ENCODE peak calls at places on chromosomes 3 and 15, in five cellular contexts. K is IMR-90, S is GM12878, Y is SK-N-SH, V is K562. O is an unnamed sample.

GRCh38 chr3:73624363-73625123 is at the start of gene PDZRN3:
- DNase-seq in S (no peak), Y (peak; percentile 82), K (peak; percentile 82), V (no peak), O (no peak)

GRCh38 chr3:105414841-105415240 is 48.1 kb downstream of the ALCAM start:
- DNase-seq in V (no peak), Y (no peak), S (no peak), K (peak; percentile 82), O (no peak)

GRCh38 chr3:120855665-120856437 is 52.2 kb upstream of the STXBP5L start:
- DNase-seq in Y (no peak), K (peak; percentile 74), S (no peak), V (no peak), O (no peak)

GRCh38 chr3:113912551-113913246 is 35.1 kb upstream of the ZDHHC23 start:
- DNase-seq in V (peak; percentile 17), Y (peak; percentile 40), K (peak; percentile 77), S (peak; percentile 35), O (peak; percentile 78)

GRCh38 chr15:75694241-75695182 is 18.1 kb downstream of the CSPG4 start:
- DNase-seq in Y (peak; percentile 86), V (peak; percentile 91), S (no peak), K (peak; percentile 99), O (peak; percentile 71)

GRCh38 chr15:99169769-99170311 is 65.0 kb downstream of the SYNM start:
- DNase-seq in Y (no peak), V (no peak), S (no peak), K (peak; percentile 89), O (no peak)

GRCh38 chr3:140436421-140436820 is 241.4 kb upstream of the TRIM42 start:
- DNase-seq in S (no peak), V (no peak), Y (no peak), K (no peak), O (no peak)

GRCh38 chr15:41794081-41794480 is 19.8 kb downstream of the MAPKBP1 start:
- DNase-seq in Y (no peak), V (no peak), K (peak; percentile 52), S (no peak), O (no peak)

GRCh38 chr3:62007036-62007435 is 366.3 kb downstream of the FEZF2 start:
- DNase-seq in V (no peak), Y (no peak), K (peak; percentile 5), S (no peak), O (no peak)

GRCh38 chr3:159839561-159840379 is 148.9 kb upstream of the IL12A start:
- DNase-seq in Y (peak; percentile 81), K (no peak), S (no peak), V (no peak), O (no peak)

GRCh38 chr3:40477671-40478070 is 749 bp downstream of the ZNF619 start:
- DNase-seq in Y (peak; percentile 34), K (no peak), S (no peak), V (peak; percentile 21), O (no peak)

GRCh38 chr3:88987786-88988185 is 119.6 kb upstream of the EPHA3 start:
- DNase-seq in V (no peak), Y (no peak), S (no peak), K (no peak), O (no peak)

GRCh38 chr3:88984832-88985231 is 122.6 kb upstream of the EPHA3 start:
- DNase-seq in V (no peak), K (no peak), Y (no peak), S (no peak), O (no peak)

GRCh38 chr3:88985491-88985890 is 121.9 kb upstream of the EPHA3 start:
- DNase-seq in S (no peak), K (peak; percentile 21), Y (no peak), V (no peak), O (no peak)

GRCh38 chr3:88988906-88989305 is 118.5 kb upstream of the EPHA3 start:
- DNase-seq in Y (no peak), S (no peak), K (no peak), V (no peak), O (no peak)

GRCh38 chr3:88986834-88987233 is 120.6 kb upstream of the EPHA3 start:
- DNase-seq in K (peak; percentile 65), Y (no peak), V (no peak), S (no peak), O (no peak)
- TF ChIP-seq RCOR1 in K (no peak), Y (no peak), V (no peak), S (no peak), O (no peak)

GRCh38 chr3:56365905-56366640 is 102.2 kb downstream of the ERC2 start:
- DNase-seq in Y (no peak), S (no peak), K (no peak), V (no peak), O (no peak)
- TF ChIP-seq USF2 in Y (no peak), S (no peak), K (no peak), V (no peak), O (no peak)

DNA sequence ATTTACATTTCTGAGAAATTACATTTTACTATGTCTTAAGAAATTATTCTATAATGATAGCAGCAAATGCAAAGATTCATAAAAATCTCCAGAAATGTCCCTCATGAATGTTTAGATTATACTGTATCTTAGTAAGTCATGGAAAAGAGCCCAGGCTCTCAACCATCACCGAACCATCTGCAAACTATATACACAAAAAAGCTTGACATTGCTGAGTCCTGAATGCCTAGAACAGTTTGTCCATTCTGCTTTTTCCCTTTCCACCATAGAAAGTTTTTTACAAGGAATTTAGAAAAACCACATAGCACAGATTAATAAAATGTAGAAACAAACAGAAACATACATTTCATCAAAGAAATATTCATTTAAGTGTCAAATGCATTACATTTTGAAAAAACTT is 83.6 kb downstream of the MYO9A start:
- DNase-seq in K (peak; percentile 73), S (no peak), Y (no peak), V (no peak), O (no peak)
- TF ChIP-seq RCOR1 in K (no peak), S (no peak), Y (no peak), V (no peak), O (no peak)

DNA sequence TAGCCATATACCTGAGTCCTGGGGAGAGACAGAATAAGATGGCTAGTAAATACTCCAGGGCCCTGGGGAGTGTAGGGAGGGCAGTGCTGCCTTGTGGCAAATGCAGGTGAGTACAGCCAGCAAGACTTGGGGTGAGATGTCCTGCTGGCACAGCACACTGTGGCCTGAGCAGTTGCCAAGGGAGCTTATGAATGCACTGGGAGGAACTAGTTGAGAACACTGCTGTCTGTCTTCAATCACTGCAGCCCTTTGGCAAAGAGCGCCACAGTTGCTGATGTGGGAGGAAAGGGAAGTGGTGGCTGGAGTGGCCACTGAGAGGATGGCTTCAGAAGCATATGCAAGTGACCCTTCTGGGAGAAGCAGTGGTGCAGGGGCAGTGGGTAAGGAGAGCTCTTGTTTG is 264.6 kb downstream of the RORA start:
- DNase-seq in Y (no peak), V (no peak), S (no peak), K (no peak), O (peak; percentile 13)
- TF ChIP-seq USF2 in Y (no peak), V (no peak), S (no peak), K (no peak), O (no peak)

DNA sequence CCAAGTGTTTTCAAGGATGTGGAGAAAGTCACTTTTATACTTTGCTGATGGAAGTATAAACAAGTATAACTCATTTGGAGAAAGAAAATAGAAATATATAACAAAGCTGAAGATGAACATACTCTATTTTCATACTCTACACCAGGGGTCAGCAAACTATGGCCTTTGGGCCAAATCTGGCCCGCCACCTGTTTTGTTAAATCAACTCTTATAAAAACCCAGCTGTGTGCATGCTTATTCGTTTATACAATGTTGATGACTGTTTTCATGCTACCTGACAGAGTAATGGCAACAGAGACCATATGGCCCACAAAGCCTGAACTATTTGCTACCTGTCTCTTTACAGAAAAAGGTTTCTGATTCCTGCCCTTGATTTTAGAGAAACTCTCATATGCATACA is 124.0 kb downstream of the NR1D2 start:
- DNase-seq in S (no peak), K (no peak), Y (no peak), V (no peak), O (no peak)
- TF ChIP-seq RCOR1 in S (no peak), K (no peak), Y (no peak), V (no peak), O (no peak)

GRCh38 chr3:194673761-194674160 is 1.8 kb upstream of the LSG1 start:
- DNase-seq in K (no peak), V (no peak), S (no peak), Y (no peak), O (no peak)

GRCh38 chr3:194676471-194676870 is 4.5 kb upstream of the LSG1 start:
- DNase-seq in K (no peak), V (no peak), S (no peak), Y (no peak), O (no peak)

GRCh38 chr3:194672876-194673275 is 885 bp upstream of the LSG1 start:
- DNase-seq in K (no peak), Y (no peak), V (no peak), S (no peak), O (no peak)

GRCh38 chr3:194675680-194676079 is 3.7 kb upstream of the LSG1 start:
- DNase-seq in V (no peak), Y (no peak), K (no peak), S (no peak), O (no peak)

DNA sequence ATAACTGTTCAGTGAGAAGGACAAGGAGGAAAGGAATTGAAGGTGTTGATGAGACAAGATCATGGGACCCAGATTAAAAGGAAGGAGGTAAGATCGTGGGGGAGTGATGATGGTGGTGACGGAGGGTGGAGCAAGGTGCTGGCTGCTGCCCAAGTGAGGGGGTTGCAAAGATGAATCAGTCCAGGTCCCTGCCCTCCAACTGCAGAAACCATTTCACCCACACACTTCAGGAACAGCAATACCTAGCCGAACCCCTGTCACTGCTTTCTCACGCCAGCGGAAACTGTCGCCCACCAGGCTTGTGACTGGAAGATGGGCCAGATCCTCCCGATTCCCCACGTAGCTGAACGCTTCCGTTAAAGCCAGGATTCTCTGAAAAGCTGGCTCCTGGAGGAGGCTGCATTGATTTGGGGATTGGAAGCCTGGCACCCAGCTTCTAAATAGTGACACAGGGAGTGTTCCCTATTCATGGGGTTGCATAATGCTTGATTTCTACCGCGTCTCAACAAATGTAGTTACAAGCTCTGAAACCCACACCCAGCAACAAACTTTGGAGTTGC is 3.2 kb upstream of the LSG1 start:
- DNase-seq in V (peak; percentile 26), Y (no peak), S (no peak), K (no peak), O (no peak)
- TF ChIP-seq USF2 in V (no peak), Y (no peak), S (no peak), K (no peak), O (no peak)

GRCh38 chr3:179073816-179074215 is 2.2 kb upstream of the ZMAT3 start:
- DNase-seq in K (no peak), V (no peak), S (no peak), Y (no peak), O (no peak)

GRCh38 chr3:179071569-179072397 is at the start of gene ZMAT3:
- DNase-seq in K (peak; percentile 82), Y (peak; percentile 96), V (peak; percentile 87), S (no peak), O (peak; percentile 55)

GRCh38 chr3:179071161-179071568 is 444 bp downstream of the ZMAT3 start:
- DNase-seq in Y (no peak), V (no peak), K (peak; percentile 67), S (no peak), O (peak; percentile 15)

GRCh38 chr3:179076243-179077027 is 4.8 kb upstream of the ZMAT3 start:
- DNase-seq in K (no peak), V (no peak), S (no peak), Y (no peak), O (no peak)

DNA sequence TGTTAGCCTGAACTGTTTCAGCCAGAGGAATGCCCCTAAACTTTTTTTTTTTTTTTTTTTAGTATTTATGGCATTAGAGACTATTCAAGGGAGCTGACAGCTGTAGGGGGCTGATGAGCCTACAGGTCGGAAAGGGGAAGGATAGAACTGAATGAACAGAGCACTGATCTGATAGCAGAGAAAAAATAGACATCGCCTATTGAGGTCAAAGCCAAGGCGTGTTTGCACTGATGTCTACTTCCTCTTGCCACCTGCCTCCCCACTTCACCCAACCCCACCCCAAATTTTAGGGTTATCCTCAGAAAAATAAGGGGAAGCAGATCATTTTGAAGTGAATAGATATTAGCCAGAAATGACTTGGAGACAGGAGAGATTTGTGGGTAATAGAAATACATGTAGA is 3.0 kb upstream of the ZMAT3 start:
- DNase-seq in Y (no peak), V (peak; percentile 30), S (no peak), K (no peak), O (no peak)
- TF ChIP-seq RCOR1 in Y (no peak), V (no peak), S (no peak), K (no peak), O (no peak)